ENCODE peak calls at places on chromosomes 6 and 20, in ten cellular contexts. W is heart left ventricle, N is Peyer's patch, P is IMR-90, J is breast epithelium, A is K562, I is esophagus squamous epithelium, E is HCT116, R is suprapubic skin, G is ovary. Y is an unnamed sample.

GRCh38 chr6:108598316-108598863 is 37.7 kb downstream of the FOXO3 start:
- DNase-seq in P (peak), A (peak), E (no peak), G (no peak), R (no peak), N (no peak), J (no peak), W (no peak), I (no peak), Y (no peak)

GRCh38 chr6:52454556-52454955 is 34.4 kb downstream of the EFHC1 start:
- DNase-seq in R (no peak), G (no peak), A (no peak), E (peak), P (peak), J (no peak), N (no peak), W (no peak), I (no peak), Y (no peak)

GRCh38 chr6:11766589-11767450 is 11.8 kb downstream of the ADTRP start:
- DNase-seq in R (no peak), E (peak), J (no peak), N (no peak), W (no peak), P (peak), G (no peak), I (no peak), A (no peak), Y (no peak)

GRCh38 chr6:128605961-128606360 is 85.6 kb upstream of the PTPRK start:
- DNase-seq in N (no peak), R (no peak), G (no peak), J (no peak), A (no peak), I (no peak), W (no peak), P (peak), E (no peak), Y (no peak)

GRCh38 chr20:31485450-31486339 is 10.6 kb downstream of the REM1 start:
- DNase-seq in I (no peak), G (peak), N (no peak), A (peak), E (no peak), P (peak), R (no peak), W (peak), J (no peak), Y (peak)

GRCh38 chr20:37915800-37916570 is 13.1 kb downstream of the VSTM2L start:
- DNase-seq in A (no peak), P (no peak), I (no peak), G (peak), W (no peak), N (no peak), E (no peak), R (no peak), J (no peak), Y (no peak)

GRCh38 chr6:151409260-151409659 is 17.9 kb upstream of the ZBTB2 start:
- DNase-seq in J (no peak), G (no peak), A (no peak), P (no peak), E (no peak), I (no peak), W (no peak), R (no peak), N (no peak), Y (no peak)

GRCh38 chr6:14333556-14334305 is 216.2 kb downstream of the CD83 start:
- DNase-seq in J (no peak), P (peak), E (no peak), A (no peak), R (no peak), N (no peak), G (no peak), I (no peak), W (no peak), Y (no peak)

GRCh38 chr20:17518339-17519052 is 12.7 kb downstream of the BFSP1 start:
- DNase-seq in W (no peak), A (peak), P (no peak), G (peak), E (no peak), J (no peak), R (no peak), I (no peak), N (no peak), Y (no peak)

GRCh38 chr6:2793491-2794151 is 28.4 kb downstream of the WRNIP1 start:
- DNase-seq in I (no peak), E (no peak), J (no peak), R (no peak), N (no peak), G (no peak), P (no peak), W (no peak), A (no peak), Y (no peak)

DNA sequence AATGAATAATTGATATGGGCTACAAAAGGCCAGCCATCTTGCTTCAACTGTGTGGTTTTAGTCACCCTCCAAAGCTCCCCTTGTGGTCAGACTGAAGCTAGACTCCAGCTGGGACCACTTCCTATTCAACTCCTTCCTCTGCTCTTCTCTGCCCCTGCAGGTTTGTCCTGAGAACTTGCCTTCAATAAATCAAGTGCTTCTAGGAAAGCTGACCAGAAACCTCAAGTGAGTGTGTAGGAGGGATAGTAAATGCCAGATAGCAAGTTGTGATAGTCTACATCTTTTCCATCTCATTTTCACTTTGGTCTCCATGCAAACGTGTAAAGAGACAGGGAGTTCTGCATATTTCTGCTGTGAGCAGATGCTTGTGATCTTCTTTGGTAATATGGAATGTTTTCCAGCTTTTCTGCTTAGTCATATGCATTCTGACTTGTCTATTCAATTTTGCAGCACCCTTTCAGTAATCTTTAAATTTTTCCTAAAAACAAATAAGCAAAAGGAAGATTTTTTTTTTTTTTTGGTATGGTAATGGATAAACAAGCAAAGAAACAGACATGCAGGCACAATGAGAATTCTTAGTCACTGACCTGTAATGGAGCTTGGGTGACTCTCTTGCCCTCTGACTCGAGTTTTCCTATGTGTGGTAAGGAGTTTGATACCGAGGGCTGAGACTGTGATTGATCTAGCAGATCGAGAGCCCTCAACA is 201.3 kb upstream of the BTBD3 start:
- DNase-seq in R (no peak), N (no peak), A (peak), W (no peak), I (no peak), J (no peak), P (peak), E (peak), G (no peak), Y (no peak)
- TF ChIP-seq CTCF in R (no peak), N (no peak), A (no peak), W (no peak), I (no peak), J (no peak), P (peak), E (peak), G (no peak), Y (no peak)

DNA sequence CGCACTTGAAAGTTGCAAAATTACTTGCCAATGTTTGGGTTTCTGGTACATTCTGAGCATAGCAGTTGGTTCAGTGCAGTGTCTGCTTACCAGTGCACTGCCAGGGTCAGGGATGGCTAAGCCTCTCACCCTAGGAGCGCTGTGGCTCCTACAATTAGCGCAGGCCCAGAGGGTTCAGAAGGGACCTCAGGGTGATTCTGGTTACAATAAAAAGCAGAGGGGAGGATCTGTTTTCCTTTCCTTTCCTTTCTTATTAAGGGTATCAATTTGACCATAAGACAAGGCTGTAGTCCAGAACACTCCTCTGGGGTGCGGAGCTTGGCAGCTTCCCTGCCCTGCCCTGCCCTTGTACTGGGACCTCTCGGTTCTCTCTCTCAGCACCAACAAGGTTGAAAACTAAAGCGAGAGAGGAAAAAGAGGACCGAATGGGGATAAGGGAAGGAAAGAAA is 2.6 kb downstream of the MAFB start:
- DNase-seq in A (no peak), R (no peak), I (no peak), G (no peak), E (no peak), N (no peak), J (no peak), W (no peak), P (no peak), Y (no peak)
- TF ChIP-seq POLR2A in A (no peak), R (no peak), I (no peak), G (no peak), E (no peak), N (no peak), J (no peak), W (no peak), P (no peak), Y (no peak)

GRCh38 chr6:33820243-33820642 is 16.4 kb upstream of the MLN start:
- DNase-seq in G (no peak), E (no peak), J (no peak), P (no peak), R (no peak), A (no peak), I (no peak), N (no peak), W (no peak), Y (no peak)

GRCh38 chr6:33824461-33825154 is 20.8 kb upstream of the MLN start:
- DNase-seq in P (peak), R (no peak), N (no peak), J (no peak), A (peak), W (peak), G (peak), I (no peak), E (peak), Y (no peak)

GRCh38 chr6:33820784-33821183 is 17.0 kb upstream of the MLN start:
- DNase-seq in W (no peak), I (no peak), R (no peak), P (no peak), E (no peak), J (no peak), A (no peak), G (no peak), N (no peak), Y (no peak)

GRCh38 chr6:33823806-33824205 is 20.0 kb upstream of the MLN start:
- DNase-seq in J (no peak), N (no peak), W (no peak), I (no peak), E (no peak), G (no peak), A (no peak), P (no peak), R (no peak), Y (no peak)

GRCh38 chr6:33822575-33823395 is 19.0 kb upstream of the MLN start:
- DNase-seq in P (no peak), I (no peak), W (no peak), J (no peak), E (peak), G (no peak), R (no peak), A (peak), N (no peak), Y (no peak)
- TF ChIP-seq CTCF in P (peak), I (no peak), W (no peak), J (no peak), E (no peak), G (no peak), R (peak), A (peak), N (no peak), Y (no peak)

GRCh38 chr20:10864076-10864672 is 190.4 kb upstream of the JAG1 start:
- DNase-seq in G (no peak), R (no peak), N (no peak), J (no peak), P (no peak), I (no peak), W (peak), E (peak), A (no peak), Y (no peak)
- TF ChIP-seq POLR2A in G (no peak), R (no peak), N (peak), J (no peak), P (no peak), I (no peak), W (no peak), E (no peak), A (no peak), Y (no peak)

DNA sequence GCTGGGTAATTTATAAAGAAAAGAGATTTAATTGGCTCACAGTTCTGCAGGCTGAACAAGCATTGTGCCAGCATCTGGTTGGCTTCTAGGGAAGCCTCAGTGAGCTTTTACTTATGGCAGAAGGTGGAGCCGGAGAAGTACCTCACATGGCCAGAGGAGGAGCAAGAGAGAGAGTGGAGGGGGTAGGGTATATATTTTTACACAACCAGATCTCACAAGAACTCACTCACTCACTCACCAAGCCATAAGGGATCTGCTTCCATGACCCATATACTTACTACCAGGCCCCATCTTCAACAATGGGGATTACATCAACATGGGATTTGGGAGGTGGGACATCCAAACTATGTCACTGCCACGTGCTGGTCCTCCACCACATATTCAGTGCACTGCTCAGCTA is 152.6 kb upstream of the PRND start:
- DNase-seq in R (no peak), I (no peak), G (no peak), J (no peak), A (peak), W (no peak), N (no peak), E (no peak), P (no peak), Y (no peak)
- TF ChIP-seq CTCF in R (no peak), I (no peak), G (no peak), J (no peak), A (no peak), W (no peak), N (no peak), E (no peak), P (peak), Y (no peak)

GRCh38 chr6:43383021-43383667 is 13.7 kb upstream of the ZNF318 start:
- DNase-seq in R (no peak), P (peak), J (no peak), G (no peak), I (no peak), A (no peak), N (no peak), E (no peak), W (no peak), Y (no peak)
- TF ChIP-seq POLR2A in R (no peak), P (no peak), J (no peak), G (no peak), I (no peak), A (no peak), N (no peak), E (no peak), W (no peak), Y (no peak)

DNA sequence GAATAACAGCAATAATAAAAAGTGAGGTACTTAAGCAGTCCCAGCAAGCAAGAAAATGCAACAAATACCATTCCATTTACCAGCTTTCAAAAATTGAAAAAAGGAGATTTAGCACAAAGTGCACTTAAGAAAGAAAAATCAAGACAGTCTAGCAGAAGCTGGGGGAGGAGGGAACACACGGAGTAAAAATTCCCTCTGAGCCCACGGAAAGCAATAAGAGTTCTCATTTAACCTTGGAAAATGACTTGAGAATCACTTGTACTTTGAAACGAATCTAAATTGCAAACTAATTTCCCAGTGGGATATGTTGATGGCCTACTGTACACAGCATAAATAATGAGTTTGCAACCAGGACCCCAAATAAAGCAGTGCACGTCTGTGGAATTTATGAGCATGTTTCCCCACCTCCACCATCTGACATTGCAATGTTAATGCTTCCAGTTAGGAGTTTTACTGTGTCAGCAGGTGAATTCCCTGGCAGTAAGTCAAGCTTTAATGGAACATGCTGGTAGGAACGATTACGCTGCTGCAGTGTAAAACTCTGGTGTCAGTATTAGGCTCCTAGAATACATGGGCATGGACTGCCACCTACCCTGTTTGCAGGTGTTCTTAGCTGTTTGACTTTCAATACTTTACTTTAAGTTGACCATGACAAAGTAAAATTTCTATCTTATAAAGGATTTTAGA is 386.8 kb downstream of the HDGFL1 start:
- DNase-seq in A (no peak), E (no peak), G (no peak), W (no peak), N (no peak), R (no peak), I (no peak), J (no peak), P (no peak), Y (no peak)
- TF ChIP-seq CTCF in A (no peak), E (no peak), G (no peak), W (no peak), N (no peak), R (no peak), I (no peak), J (no peak), P (no peak), Y (no peak)

DNA sequence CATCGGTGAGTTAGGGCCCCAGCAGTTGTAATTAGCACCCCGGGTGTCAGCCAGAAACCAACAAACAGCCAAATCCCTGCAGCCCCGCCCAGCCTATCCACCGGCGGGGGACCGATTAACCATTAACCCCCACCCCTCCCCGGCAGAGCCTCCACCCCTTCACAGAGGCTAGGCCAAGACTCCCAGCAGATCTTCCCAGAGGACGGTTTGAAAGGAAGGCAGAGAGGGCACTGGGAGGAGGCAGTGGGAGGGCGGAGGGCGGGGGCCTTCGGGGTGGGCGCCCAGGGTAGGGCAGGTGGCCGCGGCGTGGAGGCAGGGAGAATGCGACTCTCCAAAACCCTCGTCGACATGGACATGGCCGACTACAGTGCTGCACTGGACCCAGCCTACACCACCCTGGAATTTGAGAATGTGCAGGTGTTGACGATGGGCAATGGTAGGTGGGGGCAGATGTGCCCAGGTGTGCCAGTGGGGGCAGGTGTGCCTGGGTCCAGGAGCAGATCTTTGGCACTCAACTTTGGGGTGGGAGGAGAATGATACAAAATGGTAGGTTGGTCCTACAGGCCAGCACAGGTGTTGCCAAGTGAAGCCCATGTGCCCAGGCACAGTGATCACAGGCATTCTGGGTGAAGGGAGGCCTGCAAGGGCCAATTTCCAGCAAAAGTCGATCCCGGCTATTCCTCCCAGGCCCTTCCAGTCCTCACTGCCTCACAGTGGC is 45.7 kb downstream of the HNF4A start:
- DNase-seq in W (no peak), I (no peak), E (no peak), R (no peak), J (no peak), N (no peak), A (no peak), P (no peak), G (no peak), Y (no peak)
- TF ChIP-seq POLR2A in W (no peak), I (no peak), E (no peak), R (no peak), J (no peak), N (peak), A (no peak), P (no peak), G (no peak), Y (no peak)

GRCh38 chr6:169225887-169226286 is 27.8 kb downstream of the THBS2 start:
- DNase-seq in W (no peak), R (no peak), P (no peak), E (no peak), A (no peak), N (no peak), G (no peak), J (no peak), I (no peak), Y (peak)
- TF ChIP-seq CTCF in W (no peak), R (no peak), P (no peak), E (no peak), A (no peak), N (no peak), G (no peak), J (no peak), I (no peak), Y (no peak)

Y was measured in lower leg skin.